ENCODE peak calls at places on chromosomes 1 and 21, in nine cellular contexts. I, M, D, N, P, T, X, E and S are unnamed samples.

GRCh38 chr21:42846221-42846620 is 33.1 kb downstream of the WDR4 start:
- DNase-seq in D (no peak), E (no peak), X (no peak), I (no peak), M (peak), N (no peak), P (no peak), T (no peak), S (no peak)

GRCh38 chr1:16393255-16394177 is 26.5 kb downstream of the SZRD1 start:
- DNase-seq in E (no peak), P (no peak), X (no peak), M (no peak), I (no peak), N (no peak), T (no peak), D (no peak), S (no peak)

GRCh38 chr1:227459977-227460376 is 103.4 kb upstream of the ZNF678 start:
- DNase-seq in X (no peak), I (no peak), D (no peak), E (no peak), M (no peak), T (no peak), P (no peak), N (no peak), S (no peak)

GRCh38 chr21:35658242-35658641 is 402.1 kb downstream of the SETD4 start:
- DNase-seq in M (no peak), I (peak), D (peak), E (peak), N (no peak), X (no peak), P (no peak), T (no peak), S (no peak)

GRCh38 chr1:50699795-50700194 is 260.3 kb downstream of the FAF1 start:
- DNase-seq in X (no peak), E (no peak), T (no peak), M (no peak), N (no peak), P (no peak), I (no peak), D (no peak), S (no peak)

GRCh38 chr1:185373813-185374524 is 56.9 kb upstream of the IVNS1ABP start:
- DNase-seq in D (peak), N (no peak), X (no peak), I (peak), P (no peak), M (no peak), E (no peak), T (no peak), S (no peak)

GRCh38 chr1:111920221-111921024 is 69.0 kb downstream of the KCND3 start:
- DNase-seq in E (peak), N (peak), T (no peak), X (peak), I (no peak), M (no peak), D (peak), P (peak), S (peak)

GRCh38 chr1:53121319-53122172 is 20.9 kb downstream of the SLC1A7 start:
- DNase-seq in D (peak), X (peak), T (no peak), M (no peak), N (peak), E (no peak), P (no peak), I (no peak), S (no peak)

GRCh38 chr1:2825487-2826189 is 24.1 kb upstream of the TTC34 start:
- DNase-seq in I (no peak), M (no peak), N (no peak), E (no peak), P (no peak), D (no peak), X (no peak), T (no peak), S (no peak)

GRCh38 chr1:226052061-226052460 is 10.5 kb upstream of the H3-3A start:
- DNase-seq in P (no peak), I (no peak), N (no peak), X (no peak), M (no peak), D (no peak), T (no peak), E (no peak), S (no peak)

GRCh38 chr1:175268720-175269119 is 76.1 kb upstream of the KIAA0040 start:
- DNase-seq in M (no peak), T (no peak), N (no peak), X (no peak), D (no peak), P (peak), E (no peak), I (no peak), S (no peak)

GRCh38 chr1:24632776-24633175 is 10.3 kb upstream of the SRRM1 start:
- DNase-seq in D (no peak), I (no peak), T (no peak), P (no peak), X (no peak), N (no peak), M (no peak), E (no peak), S (no peak)

GRCh38 chr1:110003747-110004428 is 19.3 kb downstream of the AHCYL1 start:
- DNase-seq in I (peak), D (peak), M (no peak), X (no peak), T (no peak), N (no peak), E (peak), P (peak), S (no peak)

GRCh38 chr1:161193561-161194235 is 5.2 kb downstream of the ADAMTS4 start:
- DNase-seq in N (no peak), I (no peak), T (peak), M (no peak), P (no peak), E (no peak), D (no peak), X (peak), S (no peak)

GRCh38 chr1:228914700-228915099 is 179.4 kb downstream of the RHOU start:
- DNase-seq in P (no peak), M (no peak), X (no peak), T (no peak), N (no peak), D (no peak), I (no peak), E (no peak), S (no peak)

GRCh38 chr21:43366656-43367055 is 60.3 kb downstream of the SIK1 start:
- DNase-seq in I (no peak), T (no peak), N (no peak), D (no peak), E (no peak), M (no peak), P (no peak), X (no peak), S (no peak)

GRCh38 chr1:76830373-76830772 is 36.9 kb upstream of the ST6GALNAC5 start:
- DNase-seq in E (no peak), P (no peak), X (no peak), N (no peak), I (no peak), D (no peak), M (no peak), T (no peak), S (no peak)

GRCh38 chr21:45516071-45516670 is 26.1 kb downstream of the SLC19A1 start:
- DNase-seq in N (no peak), P (no peak), D (no peak), T (no peak), E (no peak), M (no peak), X (no peak), I (no peak), S (no peak)

GRCh38 chr1:236705771-236706565 is 19.7 kb downstream of the ACTN2 start:
- DNase-seq in P (no peak), M (no peak), D (no peak), T (no peak), X (no peak), E (no peak), I (no peak), N (no peak), S (no peak)

GRCh38 chr21:41973861-41974751 is 20.3 kb upstream of the C2CD2 start:
- DNase-seq in I (peak), M (peak), T (no peak), N (no peak), X (no peak), E (no peak), P (no peak), D (no peak), S (no peak)

GRCh38 chr1:108595510-108595909 is 35.6 kb downstream of the EEIG2 start:
- DNase-seq in X (no peak), D (no peak), T (no peak), E (no peak), I (no peak), N (no peak), M (no peak), P (no peak), S (no peak)

GRCh38 chr1:94805912-94806311 is 14.2 kb upstream of the SLC44A3 start:
- DNase-seq in M (no peak), N (no peak), E (no peak), T (no peak), D (peak), P (peak), I (peak), X (peak), S (peak)

GRCh38 chr1:162570718-162571117 is 9.2 kb downstream of the UAP1 start:
- DNase-seq in P (no peak), X (no peak), T (no peak), D (no peak), I (no peak), E (no peak), N (no peak), M (no peak), S (no peak)

GRCh38 chr1:237041795-237042466 is at the start of gene RYR2:
- DNase-seq in N (peak), X (no peak), T (no peak), I (no peak), M (no peak), P (no peak), D (no peak), E (no peak), S (no peak)

GRCh38 chr1:57204942-57205787 is 218.7 kb downstream of the DAB1 start:
- DNase-seq in M (no peak), I (no peak), T (no peak), E (no peak), D (no peak), X (no peak), N (no peak), P (no peak), S (no peak)

GRCh38 chr1:244084763-244085162 is 33.7 kb downstream of the ZBTB18 start:
- DNase-seq in T (no peak), I (no peak), P (no peak), M (no peak), N (no peak), X (no peak), E (no peak), D (no peak), S (no peak)